ENCODE peak calls at places on chromosomes 11 and 22, in seven cellular contexts. X is upper lobe of right lung, O is Karpas-422, F is PC-3, E is left ventricle myocardium inferior, K is H9, G is foreskin keratinocyte. T is an unnamed sample. For H3K4me1, the result is how much of the 10 kb centered on the place peaks cover.

GRCh38 chr22:32341122-32341740 is 16.4 kb upstream of the RFPL3 start:
- DNase-seq in X (no peak), O (no peak), F (no peak), E (no peak), K (no peak), G (no peak), T (no peak)

GRCh38 chr11:66150725-66151124 is 80.7 kb downstream of the PACS1 start:
- DNase-seq in X (no peak), O (no peak), F (no peak), E (no peak), K (no peak), G (no peak), T (no peak)

GRCh38 chr11:113730887-113731726 is 25.0 kb upstream of the TMPRSS5 start:
- DNase-seq in X (no peak), O (peak), F (peak), E (no peak), K (peak), G (peak), T (no peak)

GRCh38 chr11:126012852-126013251 is 49.8 kb downstream of the CDON start:
- DNase-seq in X (no peak), O (no peak), F (no peak), E (no peak), K (no peak), G (no peak), T (no peak)

GRCh38 chr22:17943533-17944204 is 80.7 kb downstream of the MICAL3 start:
- DNase-seq in X (no peak), O (peak), F (no peak), E (no peak), K (no peak), G (no peak), T (no peak)

GRCh38 chr22:35218079-35218478 is 39.2 kb upstream of the HMGXB4 start:
- DNase-seq in X (no peak), O (no peak), F (peak), E (no peak), K (no peak), G (no peak), T (no peak)

GRCh38 chr11:45754746-45755145 is 50.2 kb upstream of the SLC35C1 start:
- DNase-seq in X (no peak), O (no peak), F (no peak), E (no peak), K (no peak), G (no peak), T (no peak)

GRCh38 chr11:64489831-64490441 is 101.1 kb upstream of the SLC22A12 start:
- DNase-seq in X (peak), O (peak), F (peak), E (peak), K (peak), G (no peak), T (no peak)

GRCh38 chr11:62539238-62539925 is 7.2 kb downstream of the AHNAK start:
- DNase-seq in X (peak), O (peak), F (peak), E (peak), K (no peak), G (no peak), T (peak)

GRCh38 chr11:113818426-113818825 is 38.8 kb downstream of the CLDN25 start:
- DNase-seq in X (no peak), O (no peak), F (peak), E (no peak), K (no peak), G (peak), T (no peak)

GRCh38 chr11:47399860-47400812 is 8.3 kb upstream of the SLC39A13 start:
- DNase-seq in X (no peak), O (peak), F (no peak), E (peak), K (peak), G (no peak), T (no peak)

DNA sequence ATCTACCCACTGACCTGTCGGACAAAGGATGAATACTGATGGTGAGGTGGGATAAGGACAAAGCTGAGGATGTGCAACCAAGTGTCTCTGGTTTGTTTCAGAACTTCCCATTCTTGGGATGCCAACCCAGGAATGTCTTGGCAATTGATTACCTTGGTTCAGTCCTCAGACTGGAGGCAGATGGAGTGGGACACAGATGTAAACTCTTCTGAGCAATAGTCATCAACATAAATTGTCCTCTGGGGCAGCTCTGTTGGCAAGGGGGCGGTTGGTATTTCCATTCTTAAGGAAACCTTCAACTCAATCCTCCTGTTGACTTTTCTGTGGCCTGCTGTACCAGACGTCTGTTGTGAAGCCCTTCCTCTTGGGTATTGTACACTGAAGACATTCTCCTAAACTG is 6.8 kb downstream of the ABTB2 start:
- DNase-seq in X (no peak), O (no peak), F (no peak), E (no peak), K (peak), G (no peak), T (no peak)
- H3K4me1 ChIP-seq in X (under half), O (under half), F (under half), E (half or more), K (under half), G (under half), T (under half)

GRCh38 chr22:23266780-23267179 is 86.5 kb downstream of the BCR start:
- DNase-seq in X (no peak), O (no peak), F (no peak), E (no peak), K (no peak), G (no peak), T (no peak)
- H3K4me1 ChIP-seq in X (under half), O (half or more), F (under half), E (under half), K (under half), G (under half), T (under half)

GRCh38 chr22:47053865-47054185 is 291.4 kb downstream of the TBC1D22A start:
- DNase-seq in X (no peak), O (no peak), F (peak), E (no peak), K (no peak), G (no peak), T (no peak)

GRCh38 chr22:47055461-47055860 is 293.0 kb downstream of the TBC1D22A start:
- DNase-seq in X (no peak), O (no peak), F (no peak), E (no peak), K (no peak), G (no peak), T (no peak)

GRCh38 chr22:47053013-47053864 is 290.8 kb downstream of the TBC1D22A start:
- DNase-seq in X (no peak), O (no peak), F (no peak), E (no peak), K (no peak), G (no peak), T (no peak)

GRCh38 chr22:47055073-47055355 is 292.6 kb downstream of the TBC1D22A start:
- DNase-seq in X (no peak), O (no peak), F (no peak), E (no peak), K (no peak), G (no peak), T (no peak)

GRCh38 chr22:47054231-47055072 is 292.0 kb downstream of the TBC1D22A start:
- DNase-seq in X (no peak), O (no peak), F (no peak), E (no peak), K (no peak), G (no peak), T (no peak)
- H3K4me1 ChIP-seq in X (under half), O (half or more), F (under half), E (under half), K (under half), G (under half), T (under half)

DNA sequence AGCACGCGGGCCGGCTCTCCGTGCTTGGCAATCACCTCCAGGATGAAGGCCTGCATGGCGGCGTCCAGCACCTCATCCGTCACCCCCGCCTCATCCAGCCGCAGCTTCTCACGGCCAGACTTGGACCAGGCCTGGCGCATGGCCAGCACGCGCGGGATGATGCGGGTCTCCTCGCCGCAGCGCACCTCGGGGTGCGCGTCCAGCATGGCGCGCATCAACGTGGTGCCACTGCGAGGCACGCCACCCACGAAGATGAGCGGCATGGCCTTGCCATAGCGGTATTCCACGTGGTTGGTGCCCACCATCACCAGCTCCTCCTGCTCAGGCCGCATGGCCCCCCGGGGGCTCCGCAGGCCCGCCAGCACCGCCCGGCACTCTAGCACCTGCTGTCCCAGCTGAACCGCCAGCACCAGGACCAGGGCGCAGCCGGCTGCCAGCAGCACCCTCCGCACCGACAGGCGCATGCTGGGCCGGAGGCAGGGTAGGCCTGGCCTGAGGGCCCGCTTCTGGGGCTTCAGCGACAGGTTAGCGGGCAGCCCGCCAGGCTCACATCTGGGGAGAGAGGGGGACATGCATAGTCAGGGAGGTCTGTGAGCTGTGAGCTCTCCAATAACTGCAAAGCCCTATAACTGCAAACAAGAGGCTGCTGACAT is 29.0 kb upstream of the TFIP11 start:
- DNase-seq in X (no peak), O (no peak), F (no peak), E (no peak), K (no peak), G (no peak), T (no peak)
- H3K4me1 ChIP-seq in X (under half), O (under half), F (under half), E (under half), K (under half), G (under half), T (under half)

T was measured in RWPE2.